ENCODE peak calls at places on chromosomes 12 and 14, in four cellular contexts. One of them, this sample, is unnamed.

GRCh38 chr14:47264842-47265241 is 410.6 kb downstream of the MDGA2 start:
- DNase-seq in cardiac muscle cell: no peak
- DNase-seq in heart left ventricle: no peak
- DNase-seq in BJ: no peak
- DNase-seq in this sample: no peak

GRCh38 chr12:43482311-43483085 is 69.5 kb downstream of the ADAMTS20 start:
- DNase-seq in heart left ventricle: no peak
- DNase-seq in BJ: no peak
- DNase-seq in cardiac muscle cell: no peak
- DNase-seq in this sample: no peak

GRCh38 chr14:101060171-101060601 is 156.7 kb upstream of the RTL1 start:
- DNase-seq in BJ: no peak
- DNase-seq in cardiac muscle cell: no peak
- DNase-seq in heart left ventricle: peak; percentile 28
- DNase-seq in this sample: no peak

GRCh38 chr12:53107122-53107521 is 3.8 kb downstream of the SOAT2 start:
- DNase-seq in BJ: no peak
- DNase-seq in heart left ventricle: no peak
- DNase-seq in cardiac muscle cell: no peak
- DNase-seq in this sample: no peak

GRCh38 chr12:54287316-54288157 is 7.0 kb downstream of the HNRNPA1 start:
- DNase-seq in BJ: no peak
- DNase-seq in cardiac muscle cell: no peak
- DNase-seq in heart left ventricle: no peak
- DNase-seq in this sample: no peak

GRCh38 chr14:93304771-93305170 is 28.1 kb downstream of the BTBD7 start:
- DNase-seq in cardiac muscle cell: no peak
- DNase-seq in BJ: peak; percentile 6
- DNase-seq in heart left ventricle: no peak
- DNase-seq in this sample: no peak

GRCh38 chr14:95319312-95320075 is at the start of gene CLMN:
- DNase-seq in heart left ventricle: no peak
- DNase-seq in BJ: no peak
- DNase-seq in cardiac muscle cell: peak; percentile 70
- DNase-seq in this sample: peak; percentile 60

GRCh38 chr12:111741235-111741812 is 25.4 kb upstream of the ALDH2 start:
- DNase-seq in cardiac muscle cell: no peak
- DNase-seq in BJ: no peak
- DNase-seq in heart left ventricle: no peak
- DNase-seq in this sample: no peak

GRCh38 chr12:31736472-31736871 is 7.7 kb upstream of the AMN1 start:
- DNase-seq in heart left ventricle: no peak
- DNase-seq in BJ: peak; percentile 61
- DNase-seq in cardiac muscle cell: no peak
- DNase-seq in this sample: no peak

GRCh38 chr14:92932448-92933395 is 9.8 kb downstream of the CHGA start:
- DNase-seq in BJ: no peak
- DNase-seq in cardiac muscle cell: no peak
- DNase-seq in heart left ventricle: peak; percentile 37
- DNase-seq in this sample: no peak

GRCh38 chr12:116458492-116458891 is 100.7 kb upstream of the MAP1LC3B2 start:
- DNase-seq in heart left ventricle: no peak
- DNase-seq in BJ: no peak
- DNase-seq in cardiac muscle cell: no peak
- DNase-seq in this sample: no peak

GRCh38 chr12:41680155-41680554 is 464.5 kb downstream of the GXYLT1 start:
- DNase-seq in cardiac muscle cell: no peak
- DNase-seq in BJ: no peak
- DNase-seq in heart left ventricle: no peak
- DNase-seq in this sample: no peak

GRCh38 chr12:53230971-53231858 is 794 bp downstream of the RARG start:
- DNase-seq in cardiac muscle cell: no peak
- DNase-seq in heart left ventricle: no peak
- DNase-seq in BJ: no peak
- DNase-seq in this sample: no peak

GRCh38 chr14:21440857-21441256 is 15.1 kb downstream of the CHD8 start:
- DNase-seq in heart left ventricle: no peak
- DNase-seq in BJ: no peak
- DNase-seq in cardiac muscle cell: no peak
- DNase-seq in this sample: no peak

GRCh38 chr12:68180792-68181744 is 21.5 kb upstream of the IFNG start:
- DNase-seq in cardiac muscle cell: no peak
- DNase-seq in BJ: no peak
- DNase-seq in heart left ventricle: no peak
- DNase-seq in this sample: no peak

GRCh38 chr12:57454566-57455373 is at the start of gene INHBE:
- DNase-seq in heart left ventricle: peak; percentile 35
- DNase-seq in BJ: peak; percentile 57
- DNase-seq in cardiac muscle cell: peak; percentile 52
- DNase-seq in this sample: peak; percentile 85

GRCh38 chr14:57486767-57487379 is 6.8 kb downstream of the CCDC198 start:
- DNase-seq in cardiac muscle cell: peak; percentile 58
- DNase-seq in BJ: no peak
- DNase-seq in heart left ventricle: no peak
- DNase-seq in this sample: peak; percentile 34

GRCh38 chr12:25806271-25806670 is 152.2 kb upstream of the RASSF8 start:
- DNase-seq in cardiac muscle cell: no peak
- DNase-seq in BJ: peak; percentile 39
- DNase-seq in heart left ventricle: no peak
- DNase-seq in this sample: no peak

GRCh38 chr14:75961662-75962061 is 20.1 kb downstream of the TGFB3 start:
- DNase-seq in BJ: no peak
- DNase-seq in heart left ventricle: no peak
- DNase-seq in cardiac muscle cell: no peak
- DNase-seq in this sample: no peak

GRCh38 chr12:116591608-116592115 is 32.5 kb downstream of the MAP1LC3B2 start:
- DNase-seq in cardiac muscle cell: no peak
- DNase-seq in BJ: no peak
- DNase-seq in heart left ventricle: no peak
- DNase-seq in this sample: no peak

GRCh38 chr14:98234208-98234607 is 1037.8 kb downstream of the BCL11B start:
- DNase-seq in cardiac muscle cell: no peak
- DNase-seq in heart left ventricle: no peak
- DNase-seq in BJ: no peak
- DNase-seq in this sample: no peak

GRCh38 chr14:71169861-71170260 is 262.6 kb downstream of the PCNX1 start:
- DNase-seq in heart left ventricle: no peak
- DNase-seq in BJ: no peak
- DNase-seq in cardiac muscle cell: no peak
- DNase-seq in this sample: no peak

GRCh38 chr14:38207830-38208815 is at the start of gene SSTR1:
- DNase-seq in heart left ventricle: no peak
- DNase-seq in BJ: no peak
- DNase-seq in cardiac muscle cell: peak; percentile 27
- DNase-seq in this sample: peak; percentile 74

GRCh38 chr14:38206689-38207088 is 1.0 kb upstream of the SSTR1 start:
- DNase-seq in heart left ventricle: no peak
- DNase-seq in BJ: no peak
- DNase-seq in cardiac muscle cell: no peak
- DNase-seq in this sample: no peak

GRCh38 chr14:38205949-38206665 is 1.6 kb upstream of the SSTR1 start:
- DNase-seq in heart left ventricle: no peak
- DNase-seq in BJ: no peak
- DNase-seq in cardiac muscle cell: no peak
- DNase-seq in this sample: no peak

GRCh38 chr14:38208825-38209562 is 1.3 kb downstream of the SSTR1 start:
- DNase-seq in cardiac muscle cell: peak; percentile 60
- DNase-seq in BJ: no peak
- DNase-seq in heart left ventricle: peak; percentile 56
- DNase-seq in this sample: peak; percentile 85

DNA sequence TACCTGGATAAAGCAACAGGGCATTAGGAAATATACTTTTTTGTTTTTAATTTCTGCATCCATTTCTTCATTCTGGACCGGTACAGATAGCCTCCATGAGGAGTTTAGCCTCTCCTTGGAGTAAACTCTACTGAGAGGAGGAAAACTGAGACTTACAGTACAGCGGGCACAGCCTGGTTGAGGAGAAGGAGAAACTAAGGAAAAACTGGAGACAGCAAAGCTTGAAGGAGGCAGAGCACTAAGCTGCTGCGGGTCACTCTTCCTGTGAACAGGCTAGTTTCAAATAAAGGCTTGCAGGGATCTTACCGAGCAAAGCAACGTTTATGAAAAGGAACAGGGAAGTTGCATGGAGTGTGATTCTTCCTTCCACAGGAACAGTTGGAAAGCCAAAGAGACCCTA is 362 bp upstream of the SSTR1 start:
- DNase-seq in BJ: no peak
- DNase-seq in heart left ventricle: no peak
- DNase-seq in cardiac muscle cell: no peak
- DNase-seq in this sample: no peak
- H3K4me3 ChIP-seq in BJ: peak overlapping the region; percentile 85
- H3K4me3 ChIP-seq in heart left ventricle: no peak overlapping the region
- H3K4me3 ChIP-seq in cardiac muscle cell: peak overlapping the region; percentile 12
- H3K4me3 ChIP-seq in this sample: peak overlapping the region; percentile 49

GRCh38 chr14:32407170-32407569 is 78.1 kb downstream of the AKAP6 start:
- DNase-seq in cardiac muscle cell: no peak
- DNase-seq in BJ: no peak
- DNase-seq in heart left ventricle: no peak
- DNase-seq in this sample: no peak

GRCh38 chr14:32408018-32408417 is 78.9 kb downstream of the AKAP6 start:
- DNase-seq in cardiac muscle cell: no peak
- DNase-seq in heart left ventricle: no peak
- DNase-seq in BJ: no peak
- DNase-seq in this sample: no peak

GRCh38 chr14:32404784-32405573 is 75.9 kb downstream of the AKAP6 start:
- DNase-seq in cardiac muscle cell: peak; percentile 22
- DNase-seq in heart left ventricle: no peak
- DNase-seq in BJ: no peak
- DNase-seq in this sample: no peak

GRCh38 chr14:32403688-32404087 is 74.6 kb downstream of the AKAP6 start:
- DNase-seq in cardiac muscle cell: no peak
- DNase-seq in BJ: no peak
- DNase-seq in heart left ventricle: no peak
- DNase-seq in this sample: no peak

GRCh38 chr14:32405856-32406255 is 76.8 kb downstream of the AKAP6 start:
- DNase-seq in cardiac muscle cell: no peak
- DNase-seq in heart left ventricle: no peak
- DNase-seq in BJ: no peak
- DNase-seq in this sample: no peak
- TF ChIP-seq CTCF in cardiac muscle cell: no peak
- TF ChIP-seq CTCF in heart left ventricle: no peak
- TF ChIP-seq CTCF in BJ: no peak
- TF ChIP-seq CTCF in this sample: no peak

GRCh38 chr12:9928607-9929006 is 3.6 kb downstream of the CLEC2A start:
- DNase-seq in cardiac muscle cell: no peak
- DNase-seq in heart left ventricle: no peak
- DNase-seq in BJ: no peak
- DNase-seq in this sample: no peak

GRCh38 chr12:9931245-9931644 is 925 bp downstream of the CLEC2A start:
- DNase-seq in BJ: no peak
- DNase-seq in heart left ventricle: no peak
- DNase-seq in cardiac muscle cell: no peak
- DNase-seq in this sample: no peak

GRCh38 chr12:9922429-9922828 is 9.7 kb downstream of the CLEC2A start:
- DNase-seq in cardiac muscle cell: no peak
- DNase-seq in BJ: no peak
- DNase-seq in heart left ventricle: no peak
- DNase-seq in this sample: no peak

GRCh38 chr12:9926876-9927275 is 5.3 kb downstream of the CLEC2A start:
- DNase-seq in cardiac muscle cell: no peak
- DNase-seq in heart left ventricle: no peak
- DNase-seq in BJ: no peak
- DNase-seq in this sample: no peak

DNA sequence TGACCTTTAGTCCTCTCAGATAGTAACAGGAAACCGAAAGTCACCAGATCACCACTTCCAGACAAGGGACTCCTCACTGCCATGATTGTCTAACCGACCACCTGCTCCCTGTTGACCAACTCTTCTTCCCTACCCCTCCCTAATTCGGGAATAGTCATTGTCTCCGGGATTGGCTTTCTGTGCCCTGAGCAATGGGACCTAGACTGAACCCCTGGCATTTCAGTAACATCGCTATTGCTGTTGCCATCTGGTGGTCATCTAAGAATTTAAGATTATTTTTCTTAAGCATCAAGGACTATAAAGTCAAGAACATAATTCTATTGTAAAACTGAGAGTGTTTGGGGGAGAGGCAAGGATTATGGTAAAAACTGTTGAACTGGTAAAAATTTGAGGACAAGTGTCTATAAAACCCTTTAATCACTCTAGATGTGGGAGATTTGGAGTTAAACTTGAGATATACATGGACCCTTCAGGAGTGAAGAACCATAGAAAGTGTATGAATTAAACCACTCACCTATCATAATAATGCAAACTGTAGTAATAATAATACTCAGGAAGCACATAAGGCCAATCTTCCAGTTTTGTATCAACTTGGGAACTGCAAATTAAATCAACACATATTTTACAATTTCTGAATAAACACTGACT is 6.3 kb downstream of the CLEC2A start:
- DNase-seq in BJ: no peak
- DNase-seq in heart left ventricle: no peak
- DNase-seq in cardiac muscle cell: peak; percentile 30
- DNase-seq in this sample: no peak
- H3K4me3 ChIP-seq in BJ: no peak overlapping the region
- H3K4me3 ChIP-seq in heart left ventricle: peak overlapping the region; percentile 45
- H3K4me3 ChIP-seq in cardiac muscle cell: no peak overlapping the region
- H3K4me3 ChIP-seq in this sample: no peak overlapping the region

GRCh38 chr12:14239350-14239934 is 126.0 kb upstream of the ATF7IP start:
- DNase-seq in heart left ventricle: no peak
- DNase-seq in BJ: no peak
- DNase-seq in cardiac muscle cell: peak; percentile 69
- DNase-seq in this sample: peak; percentile 85
- TF ChIP-seq CTCF in heart left ventricle: no peak
- TF ChIP-seq CTCF in BJ: no peak
- TF ChIP-seq CTCF in cardiac muscle cell: no peak
- TF ChIP-seq CTCF in this sample: no peak

GRCh38 chr12:71726548-71726947 is 28.1 kb upstream of the RAB21 start:
- DNase-seq in cardiac muscle cell: no peak
- DNase-seq in heart left ventricle: no peak
- DNase-seq in BJ: no peak
- DNase-seq in this sample: no peak

GRCh38 chr12:71730936-71731335 is 23.7 kb upstream of the RAB21 start:
- DNase-seq in BJ: no peak
- DNase-seq in heart left ventricle: no peak
- DNase-seq in cardiac muscle cell: no peak
- DNase-seq in this sample: no peak

GRCh38 chr12:71731439-71732356 is 23.0 kb upstream of the RAB21 start:
- DNase-seq in cardiac muscle cell: no peak
- DNase-seq in heart left ventricle: no peak
- DNase-seq in BJ: no peak
- DNase-seq in this sample: no peak

GRCh38 chr12:71725011-71725410 is 29.7 kb upstream of the RAB21 start:
- DNase-seq in cardiac muscle cell: no peak
- DNase-seq in BJ: peak; percentile 23
- DNase-seq in heart left ventricle: no peak
- DNase-seq in this sample: no peak

GRCh38 chr12:71727958-71728357 is 26.7 kb upstream of the RAB21 start:
- DNase-seq in BJ: no peak
- DNase-seq in heart left ventricle: no peak
- DNase-seq in cardiac muscle cell: no peak
- DNase-seq in this sample: no peak
- H3K4me3 ChIP-seq in BJ: no peak overlapping the region
- H3K4me3 ChIP-seq in heart left ventricle: no peak overlapping the region
- H3K4me3 ChIP-seq in cardiac muscle cell: no peak overlapping the region
- H3K4me3 ChIP-seq in this sample: no peak overlapping the region

GRCh38 chr12:104342147-104342546 is 38.6 kb downstream of the EID3 start:
- DNase-seq in cardiac muscle cell: no peak
- DNase-seq in BJ: no peak
- DNase-seq in heart left ventricle: no peak
- DNase-seq in this sample: no peak
- TF ChIP-seq CTCF in cardiac muscle cell: no peak
- TF ChIP-seq CTCF in BJ: no peak
- TF ChIP-seq CTCF in heart left ventricle: no peak
- TF ChIP-seq CTCF in this sample: no peak

GRCh38 chr12:50579757-50580267 is 75.0 kb downstream of the DIP2B start:
- DNase-seq in heart left ventricle: no peak
- DNase-seq in BJ: no peak
- DNase-seq in cardiac muscle cell: no peak
- DNase-seq in this sample: no peak
- H3K4me3 ChIP-seq in heart left ventricle: no peak overlapping the region
- H3K4me3 ChIP-seq in BJ: no peak overlapping the region
- H3K4me3 ChIP-seq in cardiac muscle cell: no peak overlapping the region
- H3K4me3 ChIP-seq in this sample: no peak overlapping the region

This sample was measured in Caco-2.